ENCODE peak calls at places on chromosome 17, in nine cellular contexts. One of them, this sample, is unnamed.

GRCh38 chr17:27560668-27561067 is 70.3 kb upstream of the LGALS9 start:
- DNase-seq in GM12865: no peak
- DNase-seq in fibroblast of mammary gland: no peak
- DNase-seq in GM23338: no peak
- DNase-seq in HFFc6: no peak
- DNase-seq in right atrium auricular region: no peak
- DNase-seq in ascending aorta: no peak
- DNase-seq in lower leg skin: no peak
- DNase-seq in GM13977: no peak
- DNase-seq in this sample: no peak

GRCh38 chr17:65857713-65858112 is 296.3 kb upstream of the AXIN2 start:
- DNase-seq in GM12865: no peak
- DNase-seq in fibroblast of mammary gland: no peak
- DNase-seq in GM23338: no peak
- DNase-seq in HFFc6: no peak
- DNase-seq in right atrium auricular region: no peak
- DNase-seq in ascending aorta: no peak
- DNase-seq in lower leg skin: no peak
- DNase-seq in GM13977: no peak
- DNase-seq in this sample: no peak

GRCh38 chr17:40553694-40554534 is 11.4 kb downstream of the CCR7 start:
- DNase-seq in GM12865: no peak
- DNase-seq in fibroblast of mammary gland: peak; percentile 79
- DNase-seq in GM23338: no peak
- DNase-seq in HFFc6: peak; percentile 24
- DNase-seq in right atrium auricular region: peak; percentile 93
- DNase-seq in ascending aorta: no peak
- DNase-seq in lower leg skin: peak; percentile 84
- DNase-seq in GM13977: no peak
- DNase-seq in this sample: peak; percentile 82

GRCh38 chr17:73770115-73770848 is 126.0 kb upstream of the SDK2 start:
- DNase-seq in GM12865: no peak
- DNase-seq in fibroblast of mammary gland: peak; percentile 94
- DNase-seq in GM23338: no peak
- DNase-seq in HFFc6: no peak
- DNase-seq in right atrium auricular region: peak; percentile 91
- DNase-seq in ascending aorta: peak; percentile 53
- DNase-seq in lower leg skin: peak; percentile 74
- DNase-seq in GM13977: no peak
- DNase-seq in this sample: peak; percentile 88

GRCh38 chr17:72877348-72877747 is 215.1 kb downstream of the SLC39A11 start:
- DNase-seq in GM12865: no peak
- DNase-seq in fibroblast of mammary gland: no peak
- DNase-seq in GM23338: no peak
- DNase-seq in HFFc6: no peak
- DNase-seq in right atrium auricular region: no peak
- DNase-seq in ascending aorta: no peak
- DNase-seq in lower leg skin: no peak
- DNase-seq in GM13977: no peak
- DNase-seq in this sample: no peak

GRCh38 chr17:43341705-43342600 is 56.8 kb upstream of the ARL4D start:
- DNase-seq in GM12865: peak; percentile 56
- DNase-seq in fibroblast of mammary gland: peak; percentile 83
- DNase-seq in GM23338: no peak
- DNase-seq in HFFc6: peak; percentile 69
- DNase-seq in right atrium auricular region: no peak
- DNase-seq in ascending aorta: no peak
- DNase-seq in lower leg skin: no peak
- DNase-seq in GM13977: peak; percentile 36
- DNase-seq in this sample: peak; percentile 53

GRCh38 chr17:6654816-6655731 is 3.5 kb downstream of the C17orf100 start:
- DNase-seq in GM12865: no peak
- DNase-seq in fibroblast of mammary gland: no peak
- DNase-seq in GM23338: peak; percentile 93
- DNase-seq in HFFc6: no peak
- DNase-seq in right atrium auricular region: no peak
- DNase-seq in ascending aorta: no peak
- DNase-seq in lower leg skin: no peak
- DNase-seq in GM13977: no peak
- DNase-seq in this sample: no peak

GRCh38 chr17:30942311-30943079 is 20.8 kb downstream of the ADAP2 start:
- DNase-seq in GM12865: no peak
- DNase-seq in fibroblast of mammary gland: no peak
- DNase-seq in GM23338: no peak
- DNase-seq in HFFc6: peak; percentile 51
- DNase-seq in right atrium auricular region: no peak
- DNase-seq in ascending aorta: no peak
- DNase-seq in lower leg skin: no peak
- DNase-seq in GM13977: no peak
- DNase-seq in this sample: peak; percentile 72

GRCh38 chr17:40122944-40123810 is 1.4 kb downstream of the MSL1 start:
- DNase-seq in GM12865: peak; percentile 64
- DNase-seq in fibroblast of mammary gland: no peak
- DNase-seq in GM23338: peak; percentile 86
- DNase-seq in HFFc6: no peak
- DNase-seq in right atrium auricular region: no peak
- DNase-seq in ascending aorta: no peak
- DNase-seq in lower leg skin: no peak
- DNase-seq in GM13977: peak; percentile 76
- DNase-seq in this sample: peak; percentile 36

GRCh38 chr17:31061678-31062077 is 33.1 kb upstream of the NF1 start:
- DNase-seq in GM12865: peak; percentile 9
- DNase-seq in fibroblast of mammary gland: peak; percentile 6
- DNase-seq in GM23338: peak; percentile 75
- DNase-seq in HFFc6: no peak
- DNase-seq in right atrium auricular region: no peak
- DNase-seq in ascending aorta: no peak
- DNase-seq in lower leg skin: no peak
- DNase-seq in GM13977: no peak
- DNase-seq in this sample: no peak

GRCh38 chr17:78580277-78580804 is 3.1 kb upstream of the DNAH17 start:
- DNase-seq in GM12865: no peak
- DNase-seq in fibroblast of mammary gland: no peak
- DNase-seq in GM23338: no peak
- DNase-seq in HFFc6: no peak
- DNase-seq in right atrium auricular region: no peak
- DNase-seq in ascending aorta: no peak
- DNase-seq in lower leg skin: no peak
- DNase-seq in GM13977: no peak
- DNase-seq in this sample: no peak

GRCh38 chr17:41140360-41141132 is at the start of gene KRTAP4-6:
- DNase-seq in GM12865: no peak
- DNase-seq in fibroblast of mammary gland: peak; percentile 91
- DNase-seq in GM23338: no peak
- DNase-seq in HFFc6: peak; percentile 88
- DNase-seq in right atrium auricular region: no peak
- DNase-seq in ascending aorta: no peak
- DNase-seq in lower leg skin: no peak
- DNase-seq in GM13977: no peak
- DNase-seq in this sample: peak; percentile 15

GRCh38 chr17:42275527-42276358 is 448 bp downstream of the STAT5B start:
- DNase-seq in GM12865: peak; percentile 39
- DNase-seq in fibroblast of mammary gland: no peak
- DNase-seq in GM23338: peak; percentile 58
- DNase-seq in HFFc6: no peak
- DNase-seq in right atrium auricular region: peak; percentile 58
- DNase-seq in ascending aorta: no peak
- DNase-seq in lower leg skin: no peak
- DNase-seq in GM13977: peak; percentile 46
- DNase-seq in this sample: peak; percentile 49

GRCh38 chr17:11628374-11628773 is 30.1 kb downstream of the DNAH9 start:
- DNase-seq in GM12865: no peak
- DNase-seq in fibroblast of mammary gland: no peak
- DNase-seq in GM23338: peak; percentile 1
- DNase-seq in HFFc6: no peak
- DNase-seq in right atrium auricular region: no peak
- DNase-seq in ascending aorta: no peak
- DNase-seq in lower leg skin: no peak
- DNase-seq in GM13977: no peak
- DNase-seq in this sample: no peak

GRCh38 chr17:77385750-77386501 is 245.2 kb downstream of the SEC14L1 start:
- DNase-seq in GM12865: no peak
- DNase-seq in fibroblast of mammary gland: peak; percentile 76
- DNase-seq in GM23338: no peak
- DNase-seq in HFFc6: no peak
- DNase-seq in right atrium auricular region: no peak
- DNase-seq in ascending aorta: no peak
- DNase-seq in lower leg skin: no peak
- DNase-seq in GM13977: no peak
- DNase-seq in this sample: peak; percentile 34

GRCh38 chr17:4498461-4499397 is at the start of gene SPNS2:
- DNase-seq in GM12865: peak; percentile 59
- DNase-seq in fibroblast of mammary gland: peak; percentile 16
- DNase-seq in GM23338: peak; percentile 88
- DNase-seq in HFFc6: no peak
- DNase-seq in right atrium auricular region: no peak
- DNase-seq in ascending aorta: no peak
- DNase-seq in lower leg skin: no peak
- DNase-seq in GM13977: peak; percentile 96
- DNase-seq in this sample: peak; percentile 30

GRCh38 chr17:73798111-73798748 is 154.0 kb upstream of the SDK2 start:
- DNase-seq in GM12865: no peak
- DNase-seq in fibroblast of mammary gland: peak; percentile 100
- DNase-seq in GM23338: no peak
- DNase-seq in HFFc6: peak; percentile 26
- DNase-seq in right atrium auricular region: no peak
- DNase-seq in ascending aorta: no peak
- DNase-seq in lower leg skin: no peak
- DNase-seq in GM13977: no peak
- DNase-seq in this sample: peak; percentile 96

GRCh38 chr17:57988301-57989010 is 402 bp upstream of the VEZF1 start:
- DNase-seq in GM12865: peak; percentile 82
- DNase-seq in fibroblast of mammary gland: peak; percentile 60
- DNase-seq in GM23338: peak; percentile 67
- DNase-seq in HFFc6: peak; percentile 50
- DNase-seq in right atrium auricular region: no peak
- DNase-seq in ascending aorta: no peak
- DNase-seq in lower leg skin: peak; percentile 39
- DNase-seq in GM13977: peak; percentile 87
- DNase-seq in this sample: peak; percentile 71

GRCh38 chr17:78697846-78698343 is 84.2 kb downstream of the CYTH1 start:
- DNase-seq in GM12865: peak; percentile 49
- DNase-seq in fibroblast of mammary gland: no peak
- DNase-seq in GM23338: no peak
- DNase-seq in HFFc6: no peak
- DNase-seq in right atrium auricular region: no peak
- DNase-seq in ascending aorta: no peak
- DNase-seq in lower leg skin: no peak
- DNase-seq in GM13977: no peak
- DNase-seq in this sample: no peak

GRCh38 chr17:44961921-44962350 is 6.2 kb downstream of the C1QL1 start:
- DNase-seq in GM12865: no peak
- DNase-seq in fibroblast of mammary gland: no peak
- DNase-seq in GM23338: peak; percentile 73
- DNase-seq in HFFc6: no peak
- DNase-seq in right atrium auricular region: no peak
- DNase-seq in ascending aorta: no peak
- DNase-seq in lower leg skin: no peak
- DNase-seq in GM13977: no peak
- DNase-seq in this sample: no peak
- TF ChIP-seq CTCF in GM12865: no peak
- TF ChIP-seq CTCF in fibroblast of mammary gland: peak; percentile 12
- TF ChIP-seq CTCF in GM23338: peak; percentile 50
- TF ChIP-seq CTCF in HFFc6: no peak
- TF ChIP-seq CTCF in right atrium auricular region: no peak
- TF ChIP-seq CTCF in ascending aorta: no peak
- TF ChIP-seq CTCF in lower leg skin: no peak
- TF ChIP-seq CTCF in GM13977: no peak
- TF ChIP-seq CTCF in this sample: no peak

GRCh38 chr17:74963656-74964055 is 8.9 kb downstream of the HID1 start:
- DNase-seq in GM12865: no peak
- DNase-seq in fibroblast of mammary gland: no peak
- DNase-seq in GM23338: peak; percentile 47
- DNase-seq in HFFc6: no peak
- DNase-seq in right atrium auricular region: no peak
- DNase-seq in ascending aorta: no peak
- DNase-seq in lower leg skin: no peak
- DNase-seq in GM13977: no peak
- DNase-seq in this sample: no peak
- TF ChIP-seq CTCF in GM12865: peak; percentile 18
- TF ChIP-seq CTCF in fibroblast of mammary gland: no peak
- TF ChIP-seq CTCF in GM23338: peak; percentile 35
- TF ChIP-seq CTCF in HFFc6: peak; percentile 39
- TF ChIP-seq CTCF in right atrium auricular region: no peak
- TF ChIP-seq CTCF in ascending aorta: no peak
- TF ChIP-seq CTCF in lower leg skin: no peak
- TF ChIP-seq CTCF in GM13977: no peak
- TF ChIP-seq CTCF in this sample: peak; percentile 13

GRCh38 chr17:36132421-36132831 is 28.8 kb downstream of the CCL4 start:
- DNase-seq in GM12865: peak; percentile 67
- DNase-seq in fibroblast of mammary gland: no peak
- DNase-seq in GM23338: no peak
- DNase-seq in HFFc6: no peak
- DNase-seq in right atrium auricular region: no peak
- DNase-seq in ascending aorta: no peak
- DNase-seq in lower leg skin: no peak
- DNase-seq in GM13977: peak; percentile 31
- DNase-seq in this sample: no peak

GRCh38 chr17:36135465-36135864 is 31.8 kb downstream of the CCL4 start:
- DNase-seq in GM12865: no peak
- DNase-seq in fibroblast of mammary gland: no peak
- DNase-seq in GM23338: no peak
- DNase-seq in HFFc6: no peak
- DNase-seq in right atrium auricular region: no peak
- DNase-seq in ascending aorta: no peak
- DNase-seq in lower leg skin: no peak
- DNase-seq in GM13977: no peak
- DNase-seq in this sample: no peak

GRCh38 chr17:36133629-36134259 is 30.1 kb downstream of the CCL4 start:
- DNase-seq in GM12865: no peak
- DNase-seq in fibroblast of mammary gland: peak; percentile 38
- DNase-seq in GM23338: no peak
- DNase-seq in HFFc6: no peak
- DNase-seq in right atrium auricular region: no peak
- DNase-seq in ascending aorta: no peak
- DNase-seq in lower leg skin: no peak
- DNase-seq in GM13977: no peak
- DNase-seq in this sample: peak; percentile 6

GRCh38 chr17:36136439-36136838 is 32.8 kb downstream of the CCL4 start:
- DNase-seq in GM12865: no peak
- DNase-seq in fibroblast of mammary gland: no peak
- DNase-seq in GM23338: no peak
- DNase-seq in HFFc6: no peak
- DNase-seq in right atrium auricular region: no peak
- DNase-seq in ascending aorta: no peak
- DNase-seq in lower leg skin: no peak
- DNase-seq in GM13977: no peak
- DNase-seq in this sample: no peak

GRCh38 chr17:36136031-36136430 is 32.4 kb downstream of the CCL4 start:
- DNase-seq in GM12865: no peak
- DNase-seq in fibroblast of mammary gland: no peak
- DNase-seq in GM23338: no peak
- DNase-seq in HFFc6: no peak
- DNase-seq in right atrium auricular region: no peak
- DNase-seq in ascending aorta: no peak
- DNase-seq in lower leg skin: no peak
- DNase-seq in GM13977: no peak
- DNase-seq in this sample: no peak
- TF ChIP-seq CTCF in GM12865: no peak
- TF ChIP-seq CTCF in fibroblast of mammary gland: no peak
- TF ChIP-seq CTCF in GM23338: no peak
- TF ChIP-seq CTCF in HFFc6: no peak
- TF ChIP-seq CTCF in right atrium auricular region: no peak
- TF ChIP-seq CTCF in ascending aorta: no peak
- TF ChIP-seq CTCF in lower leg skin: no peak
- TF ChIP-seq CTCF in GM13977: no peak
- TF ChIP-seq CTCF in this sample: no peak

GRCh38 chr17:49557204-49558024 is 18.3 kb upstream of the NXPH3 start:
- DNase-seq in GM12865: peak; percentile 63
- DNase-seq in fibroblast of mammary gland: peak; percentile 57
- DNase-seq in GM23338: peak; percentile 92
- DNase-seq in HFFc6: peak; percentile 20
- DNase-seq in right atrium auricular region: no peak
- DNase-seq in ascending aorta: no peak
- DNase-seq in lower leg skin: no peak
- DNase-seq in GM13977: peak; percentile 61
- DNase-seq in this sample: peak; percentile 52
- TF ChIP-seq CTCF in GM12865: peak; percentile 63
- TF ChIP-seq CTCF in fibroblast of mammary gland: peak; percentile 70
- TF ChIP-seq CTCF in GM23338: peak; percentile 70
- TF ChIP-seq CTCF in HFFc6: peak; percentile 77
- TF ChIP-seq CTCF in right atrium auricular region: peak; percentile 34
- TF ChIP-seq CTCF in ascending aorta: peak; percentile 33
- TF ChIP-seq CTCF in lower leg skin: no peak
- TF ChIP-seq CTCF in GM13977: peak; percentile 74
- TF ChIP-seq CTCF in this sample: peak; percentile 68

This sample was measured in fibroblast of villous mesenchyme.